ENCODE peak calls at places on chromosomes 13 and 19, in seven cellular contexts. B is heart left ventricle, G is fibroblast of mammary gland, Q is foreskin fibroblast, M is RWPE1, I is WERI-Rb-1, N is AG09319. C is an unnamed sample.

GRCh38 chr19:56142897-56143434 is 1.9 kb downstream of the ZNF444 start:
- DNase-seq in B (no peak), G (no peak), Q (no peak), M (no peak), I (no peak), N (no peak), C (no peak)

GRCh38 chr13:33251131-33251629 is 34.4 kb downstream of the STARD13 start:
- DNase-seq in B (peak; percentile 37), G (peak; percentile 98), Q (peak; percentile 96), M (peak; percentile 81), I (no peak), N (peak; percentile 88), C (no peak)

GRCh38 chr13:72163671-72164070 is 296.7 kb upstream of the DACH1 start:
- DNase-seq in B (no peak), G (no peak), Q (no peak), M (no peak), I (no peak), N (no peak), C (no peak)

GRCh38 chr19:14118165-14119051 is 846 bp upstream of the PRKACA start:
- DNase-seq in B (peak; percentile 80), G (peak; percentile 78), Q (peak; percentile 89), M (peak; percentile 54), I (peak; percentile 72), N (peak; percentile 65), C (peak; percentile 57)

GRCh38 chr19:28905996-28906395 is 307.0 kb downstream of the UQCRFS1 start:
- DNase-seq in B (no peak), G (peak; percentile 60), Q (peak; percentile 84), M (no peak), I (no peak), N (no peak), C (no peak)

GRCh38 chr13:110123041-110123809 is 183.7 kb downstream of the COL4A1 start:
- DNase-seq in B (no peak), G (no peak), Q (no peak), M (peak; percentile 49), I (no peak), N (no peak), C (no peak)

GRCh38 chr19:14758816-14759215 is 19.5 kb downstream of the ADGRE2 start:
- DNase-seq in B (no peak), G (no peak), Q (no peak), M (peak; percentile 25), I (no peak), N (no peak), C (no peak)

GRCh38 chr13:57123660-57124059 is 17.1 kb upstream of the PRR20A start:
- DNase-seq in B (peak; percentile 68), G (no peak), Q (no peak), M (no peak), I (no peak), N (no peak), C (no peak)

GRCh38 chr13:110109910-110110309 is 197.0 kb downstream of the COL4A1 start:
- DNase-seq in B (peak; percentile 74), G (peak; percentile 96), Q (peak; percentile 95), M (peak; percentile 65), I (peak; percentile 79), N (peak; percentile 83), C (no peak)

GRCh38 chr19:2443785-2444182 is 13.0 kb downstream of the LMNB2 start:
- DNase-seq in B (no peak), G (no peak), Q (no peak), M (no peak), I (no peak), N (no peak), C (no peak)

GRCh38 chr13:66665991-66666390 is 564.1 kb downstream of the PCDH9 start:
- DNase-seq in B (no peak), G (peak; percentile 77), Q (peak; percentile 93), M (no peak), I (no peak), N (peak; percentile 76), C (no peak)

GRCh38 chr13:98466634-98467236 is 110.2 kb downstream of the STK24 start:
- DNase-seq in B (no peak), G (peak; percentile 64), Q (peak; percentile 69), M (peak; percentile 42), I (peak; percentile 89), N (no peak), C (peak; percentile 44)

GRCh38 chr13:76579701-76580100 is 306.5 kb downstream of the KCTD12 start:
- DNase-seq in B (no peak), G (no peak), Q (no peak), M (no peak), I (no peak), N (no peak), C (no peak)

GRCh38 chr19:55258476-55258827 is 365 bp downstream of the PPP6R1 start:
- DNase-seq in B (no peak), G (no peak), Q (peak; percentile 42), M (no peak), I (peak; percentile 19), N (no peak), C (peak; percentile 52)

GRCh38 chr19:58336820-58337219 is 10.0 kb downstream of the ZSCAN22 start:
- DNase-seq in B (no peak), G (no peak), Q (no peak), M (no peak), I (no peak), N (no peak), C (no peak)

GRCh38 chr19:58336216-58336615 is 9.4 kb downstream of the ZSCAN22 start:
- DNase-seq in B (no peak), G (no peak), Q (no peak), M (no peak), I (no peak), N (no peak), C (no peak)

GRCh38 chr19:58335630-58336029 is 8.8 kb downstream of the ZSCAN22 start:
- DNase-seq in B (no peak), G (no peak), Q (no peak), M (no peak), I (no peak), N (no peak), C (no peak)

GRCh38 chr19:58338336-58338735 is 11.5 kb downstream of the ZSCAN22 start:
- DNase-seq in B (no peak), G (no peak), Q (no peak), M (no peak), I (no peak), N (no peak), C (no peak)

DNA sequence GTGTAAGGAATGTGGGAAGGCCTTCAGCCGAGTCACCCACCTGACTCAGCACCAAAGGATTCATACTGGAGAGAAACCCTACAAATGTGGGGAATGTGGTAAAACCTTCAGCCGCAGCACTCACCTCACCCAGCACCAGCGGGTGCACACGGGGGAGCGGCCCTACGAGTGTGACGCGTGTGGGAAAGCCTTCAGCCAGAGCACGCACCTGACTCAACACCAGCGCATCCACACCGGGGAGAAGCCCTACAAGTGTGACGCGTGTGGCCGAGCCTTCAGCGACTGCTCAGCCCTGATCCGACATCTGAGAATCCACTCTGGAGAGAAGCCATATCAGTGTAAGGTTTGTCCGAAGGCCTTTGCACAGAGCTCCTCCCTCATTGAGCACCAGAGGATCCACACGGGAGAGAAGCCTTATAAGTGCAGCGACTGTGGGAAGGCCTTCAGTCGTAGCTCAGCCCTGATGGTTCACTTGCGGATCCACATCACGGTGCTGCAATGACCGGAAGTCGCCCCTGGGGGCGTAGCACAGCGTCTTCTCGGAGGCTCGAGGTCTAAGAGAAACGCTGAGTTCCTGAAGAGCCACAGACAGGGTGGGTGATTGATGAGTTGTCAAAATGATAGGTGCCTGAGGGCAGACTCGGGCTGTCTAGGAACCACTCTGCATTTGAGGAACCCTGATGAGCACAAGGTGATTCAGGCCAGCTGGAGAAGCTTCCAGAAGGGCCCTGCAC is 12.2 kb downstream of the ZSCAN22 start:
- DNase-seq in B (no peak), G (peak; percentile 18), Q (no peak), M (no peak), I (peak; percentile 44), N (no peak), C (no peak)
- TF ChIP-seq CTCF in B (no peak), G (no peak), Q (no peak), M (no peak), I (peak; percentile 44), N (no peak), C (peak; percentile 43)

GRCh38 chr19:18644144-18645034 is 7.6 kb downstream of the KLHL26 start:
- DNase-seq in B (no peak), G (peak; percentile 45), Q (no peak), M (no peak), I (no peak), N (no peak), C (no peak)
- TF ChIP-seq CTCF in B (no peak), G (no peak), Q (no peak), M (no peak), I (no peak), N (no peak), C (peak; percentile 40)

DNA sequence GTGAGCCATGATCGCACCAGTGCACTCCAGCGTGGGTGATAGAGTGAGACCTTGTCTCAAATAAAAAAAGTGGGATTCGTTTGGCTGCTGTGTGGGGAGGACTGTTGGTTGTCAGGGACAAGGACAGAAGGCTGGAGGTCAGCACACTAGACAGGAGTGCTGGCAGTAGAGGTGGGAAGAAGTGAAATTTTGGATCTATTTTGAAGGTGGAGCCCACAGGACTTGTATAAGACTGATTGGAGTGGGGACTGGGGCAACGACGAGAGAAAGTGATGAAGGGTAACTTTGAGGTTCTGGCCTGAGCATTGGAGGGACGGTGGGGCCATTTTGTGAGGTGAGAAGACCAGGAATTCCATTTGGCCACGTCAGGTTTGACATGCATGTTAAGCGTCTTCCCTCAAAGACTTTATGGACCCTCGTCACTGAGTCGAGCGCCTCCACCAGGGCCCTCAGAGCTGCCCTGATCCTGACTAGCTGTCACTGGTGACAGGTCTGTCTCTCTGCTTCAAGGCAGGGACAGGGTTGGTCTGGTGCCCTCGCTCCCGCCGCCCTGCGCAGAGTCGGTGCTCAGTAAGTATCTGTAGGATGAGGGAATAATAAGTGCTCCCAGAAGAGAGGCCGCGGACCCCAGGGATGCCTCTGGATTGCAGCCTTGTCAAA is 673 bp downstream of the CTU1 start:
- DNase-seq in B (no peak), G (peak; percentile 36), Q (peak; percentile 54), M (peak; percentile 18), I (no peak), N (no peak), C (no peak)
- TF ChIP-seq CTCF in B (no peak), G (no peak), Q (no peak), M (no peak), I (peak; percentile 4), N (no peak), C (no peak)

GRCh38 chr13:29707876-29708543 is 112.5 kb upstream of the SLC7A1 start:
- DNase-seq in B (peak; percentile 19), G (peak; percentile 60), Q (peak; percentile 76), M (peak; percentile 58), I (peak; percentile 41), N (peak; percentile 15), C (peak; percentile 57)
- TF ChIP-seq CTCF in B (peak; percentile 33), G (peak; percentile 85), Q (peak; percentile 83), M (peak; percentile 35), I (peak; percentile 67), N (peak; percentile 78), C (peak; percentile 76)

DNA sequence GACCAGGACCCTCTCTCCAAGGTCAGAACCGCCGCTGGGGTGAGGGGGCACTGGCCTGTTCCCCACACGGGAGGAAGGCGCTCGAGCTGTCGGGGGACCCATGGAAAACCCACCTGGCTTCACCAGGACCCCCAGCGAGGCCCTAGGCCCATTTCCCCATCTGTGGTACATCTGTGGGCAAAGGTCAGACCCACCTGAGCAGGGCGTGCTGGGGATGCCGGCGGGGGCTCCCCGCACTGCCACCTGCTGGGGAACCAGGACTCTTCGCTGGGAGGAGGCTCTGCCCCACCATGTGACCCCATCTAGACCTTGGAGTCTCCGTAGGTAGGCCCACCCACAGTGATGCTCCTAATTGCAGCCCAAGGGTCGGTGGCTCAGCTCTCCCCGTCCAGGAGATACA is 511 bp downstream of the WDR88 start:
- DNase-seq in B (no peak), G (no peak), Q (no peak), M (no peak), I (no peak), N (no peak), C (peak; percentile 10)
- TF ChIP-seq CTCF in B (no peak), G (peak; percentile 4), Q (peak; percentile 16), M (no peak), I (peak; percentile 70), N (no peak), C (peak; percentile 50)